ENCODE peak calls at places on chromosomes 13 and 19, in five cellular contexts. G is kidney tubule cell, E is endodermal cell, U is psoas muscle, J is left colon. F is an unnamed sample.

GRCh38 chr19:42396248-42396541 is 6.1 kb upstream of the CNFN start:
- DNase-seq in G (no peak), E (no peak), U (no peak), J (no peak), F (no peak)

GRCh38 chr19:19475845-19476828 is 39.2 kb downstream of the TSSK6 start:
- DNase-seq in G (peak; percentile 17), E (peak; percentile 81), U (no peak), J (no peak), F (no peak)

GRCh38 chr19:623974-624373 is 9.4 kb downstream of the POLRMT start:
- DNase-seq in G (no peak), E (no peak), U (no peak), J (no peak), F (no peak)

GRCh38 chr19:21092107-21092506 is 10.1 kb downstream of the ZNF714 start:
- DNase-seq in G (no peak), E (no peak), U (no peak), J (no peak), F (no peak)

GRCh38 chr19:12995596-12996541 is 594 bp downstream of the NFIX start:
- DNase-seq in G (peak; percentile 42), E (no peak), U (no peak), J (peak; percentile 58), F (peak; percentile 59)

GRCh38 chr13:48518083-48518482 is 14.8 kb downstream of the RCBTB2 start:
- DNase-seq in G (no peak), E (no peak), U (no peak), J (no peak), F (no peak)

GRCh38 chr13:50911051-50911690 is 1.6 kb downstream of the RNASEH2B start:
- DNase-seq in G (no peak), E (no peak), U (no peak), J (no peak), F (no peak)

GRCh38 chr19:16075430-16076153 is 703 bp upstream of the TPM4 start:
- DNase-seq in G (no peak), E (peak; percentile 54), U (no peak), J (peak; percentile 23), F (no peak)

GRCh38 chr13:98854448-98854847 is 102.0 kb upstream of the SLC15A1 start:
- DNase-seq in G (no peak), E (no peak), U (no peak), J (no peak), F (no peak)

GRCh38 chr19:16850133-16850532 is 20.9 kb downstream of the SIN3B start:
- DNase-seq in G (peak; percentile 20), E (no peak), U (no peak), J (no peak), F (no peak)

GRCh38 chr19:57935731-57936130 is 529 bp upstream of the ZNF418 start:
- DNase-seq in G (no peak), E (no peak), U (no peak), J (no peak), F (no peak)

GRCh38 chr13:30832377-30832776 is 73.7 kb upstream of the MEDAG start:
- DNase-seq in G (no peak), E (no peak), U (no peak), J (peak; percentile 21), F (peak; percentile 55)

GRCh38 chr19:47274891-47275865 is 493 bp downstream of the INAFM1 start:
- DNase-seq in G (no peak), E (peak; percentile 75), U (peak; percentile 39), J (peak; percentile 51), F (no peak)

GRCh38 chr13:99308481-99309087 is 1.4 kb upstream of the GPR183 start:
- DNase-seq in G (peak; percentile 59), E (no peak), U (no peak), J (no peak), F (no peak)

F was measured in colonic mucosa.